ENCODE peak calls at places on chromosome 19, in ten cellular contexts. G is CD4-positive, alpha-beta T cell; N is body of pancreas; Q is epithelial cell of esophagus; M is K562; A is H9; B is stomach; W is heart left ventricle; C is tibial nerve; S is AG09319. F is an unnamed sample.
A peak's percentile ranks its signal among the peaks of the same experiment; 100 is the strongest.

GRCh38 chr19:42024622-42025111 is 30.6 kb upstream of the ATP1A3 start:
- DNase-seq in G (no peak), N (peak; percentile 19), Q (no peak), M (no peak), A (no peak), B (no peak), W (peak; percentile 80), C (no peak), S (peak; percentile 14), F (no peak)

GRCh38 chr19:34639491-34640085 is 37.4 kb downstream of the SCGB2B2 start:
- DNase-seq in G (peak; percentile 38), N (peak; percentile 63), Q (peak; percentile 63), M (peak; percentile 45), A (peak; percentile 61), B (peak; percentile 60), W (peak; percentile 37), C (no peak), S (peak; percentile 49), F (peak; percentile 68)

GRCh38 chr19:34678085-34678412 is 571 bp downstream of the ZNF302 start:
- DNase-seq in G (no peak), N (no peak), Q (no peak), M (no peak), A (no peak), B (no peak), W (no peak), C (no peak), S (no peak), F (no peak)

GRCh38 chr19:13396256-13397080 is 109.8 kb downstream of the CACNA1A start:
- DNase-seq in G (no peak), N (peak; percentile 32), Q (peak; percentile 40), M (peak; percentile 73), A (peak; percentile 88), B (no peak), W (no peak), C (no peak), S (peak; percentile 24), F (peak; percentile 16)

GRCh38 chr19:29943615-29944014 is 1.6 kb downstream of the URI1 start:
- DNase-seq in G (no peak), N (no peak), Q (peak; percentile 27), M (no peak), A (no peak), B (no peak), W (no peak), C (no peak), S (no peak), F (no peak)

GRCh38 chr19:30649934-30650614 is 277.9 kb downstream of the ZNF536 start:
- DNase-seq in G (no peak), N (peak; percentile 64), Q (peak; percentile 54), M (peak; percentile 45), A (no peak), B (no peak), W (no peak), C (no peak), S (peak; percentile 22), F (peak; percentile 41)

GRCh38 chr19:43305642-43306041 is 36.3 kb upstream of the PSG9 start:
- DNase-seq in G (no peak), N (no peak), Q (no peak), M (peak; percentile 11), A (no peak), B (no peak), W (no peak), C (no peak), S (no peak), F (no peak)

GRCh38 chr19:56139847-56140582 is 1.1 kb upstream of the ZNF444 start:
- DNase-seq in G (no peak), N (peak; percentile 18), Q (no peak), M (peak; percentile 51), A (no peak), B (no peak), W (no peak), C (no peak), S (no peak), F (no peak)

GRCh38 chr19:4870025-4870700 is 2.7 kb upstream of the PLIN3 start:
- DNase-seq in G (no peak), N (peak; percentile 56), Q (peak; percentile 93), M (peak; percentile 74), A (peak; percentile 81), B (peak; percentile 42), W (peak; percentile 68), C (no peak), S (peak; percentile 79), F (peak; percentile 55)

GRCh38 chr19:43430142-43430710 is 15.5 kb downstream of the TEX101 start:
- DNase-seq in G (no peak), N (no peak), Q (peak; percentile 12), M (no peak), A (peak; percentile 51), B (no peak), W (no peak), C (no peak), S (no peak), F (peak; percentile 75)

GRCh38 chr19:20612711-20613316 is 47.2 kb upstream of the ZNF737 start:
- DNase-seq in G (no peak), N (no peak), Q (no peak), M (no peak), A (no peak), B (no peak), W (no peak), C (no peak), S (no peak), F (no peak)

GRCh38 chr19:42198676-42199439 is 18.6 kb downstream of the DEDD2 start:
- DNase-seq in G (peak; percentile 53), N (no peak), Q (no peak), M (no peak), A (peak; percentile 86), B (peak; percentile 44), W (peak; percentile 64), C (no peak), S (no peak), F (no peak)

DNA sequence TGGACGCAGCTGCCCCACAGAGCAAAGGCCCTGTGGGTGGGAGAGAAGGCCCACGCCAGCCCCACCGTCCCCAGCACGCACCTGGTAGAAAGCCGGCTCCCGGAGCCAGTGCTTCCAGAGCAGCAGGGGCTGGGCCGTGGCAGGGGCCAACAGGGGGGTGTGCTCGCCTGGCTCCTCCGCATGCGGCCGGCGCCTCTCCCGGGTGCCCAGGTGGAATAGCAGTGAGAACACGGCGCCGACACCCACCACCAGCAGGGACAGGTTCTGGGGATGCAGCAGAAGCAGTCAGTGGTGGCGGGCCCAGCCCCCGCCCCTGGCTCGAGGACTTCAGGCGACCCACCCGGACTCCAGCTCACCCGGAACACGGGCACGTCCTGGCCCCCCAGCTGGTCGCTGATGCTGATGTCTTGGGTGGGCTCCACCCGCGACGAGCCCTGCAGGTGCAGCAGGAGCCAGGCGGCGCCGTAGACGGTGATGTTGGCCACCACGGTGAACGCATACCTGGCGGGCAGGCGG is 8.9 kb downstream of the TEKTIP1 start:
- DNase-seq in G (no peak), N (no peak), Q (no peak), M (no peak), A (no peak), B (no peak), W (no peak), C (no peak), S (no peak), F (no peak)
- TF ChIP-seq CTCF in G (peak; percentile 4), N (no peak), Q (no peak), M (no peak), A (no peak), B (no peak), W (no peak), C (no peak), S (no peak), F (no peak)

GRCh38 chr19:38046254-38047047 is 139.4 kb downstream of the SIPA1L3 start:
- DNase-seq in G (no peak), N (no peak), Q (no peak), M (no peak), A (no peak), B (peak; percentile 35), W (no peak), C (no peak), S (no peak), F (no peak)

GRCh38 chr19:38045554-38046253 is 138.7 kb downstream of the SIPA1L3 start:
- DNase-seq in G (no peak), N (no peak), Q (no peak), M (no peak), A (no peak), B (no peak), W (no peak), C (no peak), S (no peak), F (no peak)

GRCh38 chr19:38043649-38044144 is 136.7 kb downstream of the SIPA1L3 start:
- DNase-seq in G (no peak), N (no peak), Q (no peak), M (no peak), A (no peak), B (no peak), W (no peak), C (no peak), S (no peak), F (no peak)

GRCh38 chr19:38042132-38042531 is 135.1 kb downstream of the SIPA1L3 start:
- DNase-seq in G (no peak), N (no peak), Q (no peak), M (no peak), A (no peak), B (no peak), W (no peak), C (no peak), S (no peak), F (no peak)

DNA sequence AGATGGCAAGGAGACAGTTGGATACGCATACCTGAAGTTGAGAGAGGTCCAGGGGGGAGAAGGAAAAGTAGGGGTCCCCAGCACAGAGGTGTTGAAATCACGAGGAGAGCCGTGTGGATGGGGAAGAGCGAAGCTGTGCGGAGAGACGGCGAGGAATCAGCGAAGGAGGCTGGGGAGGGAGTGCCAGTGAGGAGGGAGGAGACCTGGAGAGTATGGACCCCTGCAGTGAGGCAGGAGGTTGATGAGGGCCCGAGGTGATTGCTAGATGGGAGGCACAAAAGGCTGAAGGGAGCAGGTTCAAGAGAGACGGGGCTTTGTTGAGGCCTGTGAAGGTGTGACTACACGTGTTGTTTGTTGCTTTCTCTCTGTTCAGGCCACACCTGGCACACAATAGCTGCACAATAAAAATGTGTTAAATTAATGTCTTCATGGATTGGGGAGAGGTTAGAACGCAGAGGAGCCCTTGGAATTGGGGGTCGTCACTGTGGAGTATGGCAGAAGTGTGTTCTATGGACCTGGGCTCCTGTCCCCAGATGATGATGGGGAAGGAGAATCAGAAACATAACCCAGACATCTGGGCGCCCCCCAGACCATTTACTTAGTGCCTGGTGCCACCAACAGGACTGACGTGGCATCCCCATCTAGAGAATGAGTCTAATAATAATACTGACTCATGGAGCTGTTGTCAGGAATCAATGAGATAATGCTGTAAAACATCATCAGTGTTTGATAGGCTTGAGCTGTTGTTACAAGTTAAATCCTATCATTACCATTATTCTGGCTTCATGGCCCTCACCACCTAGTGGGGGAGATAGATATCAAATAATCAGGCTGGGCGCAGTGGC is 137.5 kb downstream of the SIPA1L3 start:
- DNase-seq in G (no peak), N (no peak), Q (peak; percentile 27), M (no peak), A (no peak), B (no peak), W (no peak), C (no peak), S (no peak), F (no peak)
- TF ChIP-seq CTCF in G (no peak), N (no peak), Q (no peak), M (peak; percentile 16), A (peak; percentile 28), B (no peak), W (no peak), C (no peak), S (no peak), F (no peak)

GRCh38 chr19:28074773-28075172 is 1138.2 kb downstream of the UQCRFS1 start:
- DNase-seq in G (no peak), N (no peak), Q (no peak), M (no peak), A (no peak), B (no peak), W (no peak), C (no peak), S (no peak), F (no peak)
- TF ChIP-seq CTCF in G (no peak), N (no peak), Q (no peak), M (no peak), A (no peak), B (no peak), W (no peak), C (no peak), S (no peak), F (no peak)

GRCh38 chr19:50601407-50602088 is 33.3 kb upstream of the LRRC4B start:
- DNase-seq in G (no peak), N (no peak), Q (no peak), M (peak; percentile 76), A (no peak), B (no peak), W (no peak), C (no peak), S (no peak), F (no peak)
- TF ChIP-seq CTCF in G (no peak), N (no peak), Q (no peak), M (no peak), A (no peak), B (no peak), W (no peak), C (no peak), S (no peak), F (no peak)